ENCODE peak calls at places on chromosomes 2 and 18, in five cellular contexts. S is HCT116, J is AG04450, Z is neural progenitor cell, B is colonic mucosa. O is an unnamed sample.

GRCh38 chr18:59388180-59388579 is 29.1 kb upstream of the LMAN1 start:
- DNase-seq in S (no peak), J (no peak), Z (peak), B (no peak), O (no peak)

GRCh38 chr2:21294446-21294845 is 170.7 kb downstream of the TDRD15 start:
- DNase-seq in S (no peak), J (no peak), Z (no peak), B (no peak), O (no peak)

GRCh38 chr2:16828828-16829160 is 163.2 kb upstream of the CYRIA start:
- DNase-seq in S (no peak), J (no peak), Z (no peak), B (no peak), O (no peak)

GRCh38 chr2:133235959-133236358 is 332.3 kb downstream of the NCKAP5 start:
- DNase-seq in S (no peak), J (peak), Z (no peak), B (no peak), O (no peak)

GRCh38 chr2:38750793-38751042 is 443 bp downstream of the SRSF7 start:
- DNase-seq in S (no peak), J (no peak), Z (peak), B (peak), O (peak)

GRCh38 chr18:9869713-9870430 is 15.9 kb upstream of the TXNDC2 start:
- DNase-seq in S (peak), J (no peak), Z (no peak), B (peak), O (no peak)

GRCh38 chr2:112175958-112176573 is 37.9 kb downstream of the FBLN7 start:
- DNase-seq in S (no peak), J (no peak), Z (no peak), B (no peak), O (no peak)

GRCh38 chr2:15786003-15786654 is 154.2 kb upstream of the MYCN start:
- DNase-seq in S (no peak), J (no peak), Z (no peak), B (no peak), O (no peak)

GRCh38 chr2:55425449-55425848 is 5.8 kb upstream of the CCDC88A start:
- DNase-seq in S (no peak), J (peak), Z (no peak), B (no peak), O (peak)

GRCh38 chr2:241216211-241216761 is 27.8 kb downstream of the ANO7 start:
- DNase-seq in S (no peak), J (no peak), Z (peak), B (no peak), O (no peak)

GRCh38 chr18:47999801-48000248 is 69.4 kb upstream of the SMAD2 start:
- DNase-seq in S (no peak), J (no peak), Z (no peak), B (no peak), O (no peak)

GRCh38 chr18:23688528-23688927 is 725 bp upstream of the LAMA3 start:
- DNase-seq in S (no peak), J (no peak), Z (no peak), B (no peak), O (no peak)

GRCh38 chr2:105744091-105744908 is 412 bp upstream of the NCK2 start:
- DNase-seq in S (no peak), J (no peak), Z (peak), B (peak), O (peak)

DNA sequence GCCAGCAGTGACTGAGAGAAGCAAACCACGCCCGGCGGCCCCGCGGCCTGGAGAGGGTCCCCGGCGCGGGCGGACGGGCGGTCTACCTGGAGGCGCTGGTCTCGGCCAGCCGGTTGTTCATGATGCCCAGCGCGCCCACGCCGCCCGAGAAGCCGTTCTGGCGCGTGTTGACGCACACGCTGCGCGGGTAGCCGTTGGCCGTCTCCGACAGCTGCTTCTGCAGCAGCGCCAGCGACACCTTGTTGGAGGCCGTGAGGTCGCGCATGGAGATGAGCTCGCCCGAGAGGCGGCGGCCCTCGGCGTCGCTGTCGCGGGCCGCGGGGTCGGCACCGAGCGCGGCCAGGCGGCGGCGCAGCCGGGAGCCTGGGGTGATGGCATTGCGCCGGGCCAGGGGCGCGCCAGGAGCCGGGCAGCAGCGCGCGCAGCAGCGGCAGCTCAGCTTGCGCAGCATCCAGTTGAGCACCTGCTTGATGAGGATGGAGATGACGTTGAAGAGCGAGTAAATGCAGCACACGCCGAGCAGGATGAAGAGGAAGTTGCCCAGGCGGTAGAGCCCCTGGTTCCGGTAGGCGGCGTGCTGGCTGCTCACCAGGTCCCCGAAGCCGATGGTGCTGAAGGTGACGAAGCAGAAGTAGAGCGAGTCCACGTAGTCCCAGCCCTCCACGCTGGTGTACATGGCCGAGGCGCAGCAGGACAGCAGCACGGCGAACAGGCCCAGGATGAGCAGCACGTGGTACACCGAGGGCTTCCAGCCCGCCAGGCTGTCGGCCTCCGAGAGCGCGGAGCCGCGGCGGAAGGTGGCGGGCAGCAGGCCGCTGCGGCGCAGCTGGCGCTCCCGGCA is 118.1 kb downstream of the MSH2 start:
- DNase-seq in S (no peak), J (no peak), Z (no peak), B (peak), O (no peak)
- TF ChIP-seq CTCF in S (no peak), J (peak), Z (no peak), B (no peak), O (no peak)

DNA sequence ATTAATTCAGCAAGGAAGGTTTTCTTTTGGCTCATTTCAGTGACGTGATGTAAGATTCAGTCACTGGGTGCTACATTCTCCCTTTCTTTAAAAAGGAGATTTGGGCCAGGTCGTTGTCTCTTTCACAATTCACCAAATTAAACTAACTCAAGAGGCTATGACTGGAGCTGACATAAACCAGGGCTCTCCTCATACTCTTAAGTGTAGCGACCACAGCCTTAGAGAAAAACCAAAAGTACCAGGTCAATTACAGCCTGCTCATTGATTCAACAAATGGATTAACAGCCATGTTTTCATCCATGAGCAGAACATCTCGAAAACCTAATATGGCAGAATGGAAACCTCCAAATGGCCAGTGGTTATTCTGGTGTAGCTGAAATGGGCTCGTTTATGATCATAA is 85.7 kb downstream of the PAX3 start:
- DNase-seq in S (no peak), J (no peak), Z (no peak), B (no peak), O (no peak)
- TF ChIP-seq CTCF in S (no peak), J (no peak), Z (no peak), B (no peak), O (no peak)

GRCh38 chr2:181954538-181954883 is 31.1 kb upstream of the PPP1R1C start:
- DNase-seq in S (no peak), J (no peak), Z (no peak), B (no peak), O (no peak)
- TF ChIP-seq CTCF in S (no peak), J (no peak), Z (no peak), B (no peak), O (no peak)

GRCh38 chr2:163888591-163888990 is 152.8 kb upstream of the FIGN start:
- DNase-seq in S (no peak), J (no peak), Z (no peak), B (no peak), O (no peak)

GRCh38 chr2:163884416-163884815 is 148.6 kb upstream of the FIGN start:
- DNase-seq in S (no peak), J (no peak), Z (no peak), B (no peak), O (no peak)

GRCh38 chr2:163887182-163887581 is 151.4 kb upstream of the FIGN start:
- DNase-seq in S (no peak), J (no peak), Z (no peak), B (no peak), O (no peak)
- TF ChIP-seq CTCF in S (peak), J (peak), Z (peak), B (no peak), O (peak)

GRCh38 chr2:192029089-192029488 is 165.6 kb downstream of the TMEFF2 start:
- DNase-seq in S (peak), J (no peak), Z (peak), B (no peak), O (peak)
- TF ChIP-seq CTCF in S (peak), J (peak), Z (peak), B (no peak), O (peak)

GRCh38 chr2:117470311-117471095 is 344.0 kb upstream of the DDX18 start:
- DNase-seq in S (peak), J (no peak), Z (peak), B (peak), O (peak)
- TF ChIP-seq CTCF in S (peak), J (no peak), Z (peak), B (peak), O (peak)

O was measured in Calu3.